ENCODE peak calls at places on chromosomes 13 and 19, in ten cellular contexts. One of them, this sample, is unnamed.

GRCh38 chr19:4676955-4677731 is 7.0 kb upstream of the MYDGF start:
- DNase-seq in tibial artery: no peak
- DNase-seq in ascending aorta: no peak
- DNase-seq in neural crest cell: peak; percentile 36
- DNase-seq in sciatic nerve: no peak
- DNase-seq in stimulated activated CD8-positive, alpha-beta memory T cell treated with anti-CD3 and anti-CD28 coated beads, Interleukin-15, amount 100 ng/mL, for 4 hours: no peak
- DNase-seq in NCI-H187 treated with DMSO at 0.1 percent for 48 hours: peak; percentile 3
- DNase-seq in KBM-7: peak; percentile 41
- DNase-seq in spleen: no peak
- DNase-seq in KG1: no peak
- DNase-seq in this sample: peak; percentile 58

GRCh38 chr19:7907122-7907521 is 3.4 kb downstream of the MAP2K7 start:
- DNase-seq in sciatic nerve: no peak
- DNase-seq in NCI-H187 treated with DMSO at 0.1 percent for 48 hours: no peak
- DNase-seq in spleen: peak; percentile 78
- DNase-seq in tibial artery: no peak
- DNase-seq in KG1: no peak
- DNase-seq in ascending aorta: no peak
- DNase-seq in KBM-7: no peak
- DNase-seq in neural crest cell: no peak
- DNase-seq in stimulated activated CD8-positive, alpha-beta memory T cell treated with anti-CD3 and anti-CD28 coated beads, Interleukin-15, amount 100 ng/mL, for 4 hours: no peak
- DNase-seq in this sample: no peak

GRCh38 chr19:4318460-4318859 is 14.1 kb downstream of the FSD1 start:
- DNase-seq in tibial artery: no peak
- DNase-seq in ascending aorta: no peak
- DNase-seq in stimulated activated CD8-positive, alpha-beta memory T cell treated with anti-CD3 and anti-CD28 coated beads, Interleukin-15, amount 100 ng/mL, for 4 hours: no peak
- DNase-seq in NCI-H187 treated with DMSO at 0.1 percent for 48 hours: no peak
- DNase-seq in neural crest cell: no peak
- DNase-seq in KG1: no peak
- DNase-seq in spleen: no peak
- DNase-seq in sciatic nerve: no peak
- DNase-seq in KBM-7: no peak
- DNase-seq in this sample: no peak

GRCh38 chr13:69243366-69243765 is 864.3 kb upstream of the ATXN8OS start:
- DNase-seq in KG1: no peak
- DNase-seq in sciatic nerve: no peak
- DNase-seq in stimulated activated CD8-positive, alpha-beta memory T cell treated with anti-CD3 and anti-CD28 coated beads, Interleukin-15, amount 100 ng/mL, for 4 hours: no peak
- DNase-seq in neural crest cell: no peak
- DNase-seq in spleen: no peak
- DNase-seq in tibial artery: no peak
- DNase-seq in KBM-7: peak; percentile 29
- DNase-seq in ascending aorta: no peak
- DNase-seq in NCI-H187 treated with DMSO at 0.1 percent for 48 hours: no peak
- DNase-seq in this sample: no peak

GRCh38 chr19:47547175-47547574 is 25.8 kb downstream of the ZNF541 start:
- DNase-seq in NCI-H187 treated with DMSO at 0.1 percent for 48 hours: no peak
- DNase-seq in spleen: peak; percentile 6
- DNase-seq in sciatic nerve: no peak
- DNase-seq in neural crest cell: no peak
- DNase-seq in ascending aorta: no peak
- DNase-seq in tibial artery: no peak
- DNase-seq in KBM-7: no peak
- DNase-seq in stimulated activated CD8-positive, alpha-beta memory T cell treated with anti-CD3 and anti-CD28 coated beads, Interleukin-15, amount 100 ng/mL, for 4 hours: no peak
- DNase-seq in KG1: no peak
- DNase-seq in this sample: no peak

GRCh38 chr13:34611678-34612077 is 330.4 kb upstream of the NBEA start:
- DNase-seq in neural crest cell: no peak
- DNase-seq in sciatic nerve: no peak
- DNase-seq in tibial artery: no peak
- DNase-seq in KG1: no peak
- DNase-seq in KBM-7: no peak
- DNase-seq in NCI-H187 treated with DMSO at 0.1 percent for 48 hours: no peak
- DNase-seq in stimulated activated CD8-positive, alpha-beta memory T cell treated with anti-CD3 and anti-CD28 coated beads, Interleukin-15, amount 100 ng/mL, for 4 hours: no peak
- DNase-seq in ascending aorta: no peak
- DNase-seq in spleen: no peak
- DNase-seq in this sample: no peak

GRCh38 chr13:41244555-41244954 is 18.8 kb downstream of the MTRF1 start:
- DNase-seq in neural crest cell: no peak
- DNase-seq in ascending aorta: no peak
- DNase-seq in tibial artery: no peak
- DNase-seq in KBM-7: no peak
- DNase-seq in NCI-H187 treated with DMSO at 0.1 percent for 48 hours: no peak
- DNase-seq in spleen: no peak
- DNase-seq in sciatic nerve: no peak
- DNase-seq in KG1: no peak
- DNase-seq in stimulated activated CD8-positive, alpha-beta memory T cell treated with anti-CD3 and anti-CD28 coated beads, Interleukin-15, amount 100 ng/mL, for 4 hours: no peak
- DNase-seq in this sample: no peak

GRCh38 chr13:109427148-109427547 is 359.2 kb downstream of the IRS2 start:
- DNase-seq in spleen: no peak
- DNase-seq in neural crest cell: no peak
- DNase-seq in tibial artery: no peak
- DNase-seq in KBM-7: no peak
- DNase-seq in NCI-H187 treated with DMSO at 0.1 percent for 48 hours: no peak
- DNase-seq in stimulated activated CD8-positive, alpha-beta memory T cell treated with anti-CD3 and anti-CD28 coated beads, Interleukin-15, amount 100 ng/mL, for 4 hours: no peak
- DNase-seq in ascending aorta: no peak
- DNase-seq in KG1: no peak
- DNase-seq in sciatic nerve: no peak
- DNase-seq in this sample: no peak

GRCh38 chr19:47729799-47730520 is 15.4 kb upstream of the NOP53 start:
- DNase-seq in KG1: peak; percentile 75
- DNase-seq in KBM-7: peak; percentile 94
- DNase-seq in spleen: peak; percentile 83
- DNase-seq in stimulated activated CD8-positive, alpha-beta memory T cell treated with anti-CD3 and anti-CD28 coated beads, Interleukin-15, amount 100 ng/mL, for 4 hours: no peak
- DNase-seq in sciatic nerve: no peak
- DNase-seq in tibial artery: peak; percentile 69
- DNase-seq in NCI-H187 treated with DMSO at 0.1 percent for 48 hours: no peak
- DNase-seq in ascending aorta: no peak
- DNase-seq in neural crest cell: peak; percentile 36
- DNase-seq in this sample: peak; percentile 93

GRCh38 chr13:48038763-48039162 is 1.2 kb downstream of the NUDT15 start:
- DNase-seq in stimulated activated CD8-positive, alpha-beta memory T cell treated with anti-CD3 and anti-CD28 coated beads, Interleukin-15, amount 100 ng/mL, for 4 hours: no peak
- DNase-seq in spleen: no peak
- DNase-seq in tibial artery: no peak
- DNase-seq in KBM-7: peak; percentile 40
- DNase-seq in neural crest cell: no peak
- DNase-seq in NCI-H187 treated with DMSO at 0.1 percent for 48 hours: no peak
- DNase-seq in sciatic nerve: no peak
- DNase-seq in KG1: no peak
- DNase-seq in ascending aorta: no peak
- DNase-seq in this sample: no peak

GRCh38 chr19:55958356-55958755 is 10.7 kb downstream of the NLRP8 start:
- DNase-seq in stimulated activated CD8-positive, alpha-beta memory T cell treated with anti-CD3 and anti-CD28 coated beads, Interleukin-15, amount 100 ng/mL, for 4 hours: no peak
- DNase-seq in NCI-H187 treated with DMSO at 0.1 percent for 48 hours: no peak
- DNase-seq in KG1: no peak
- DNase-seq in spleen: no peak
- DNase-seq in sciatic nerve: no peak
- DNase-seq in ascending aorta: no peak
- DNase-seq in KBM-7: no peak
- DNase-seq in tibial artery: no peak
- DNase-seq in neural crest cell: no peak
- DNase-seq in this sample: no peak

GRCh38 chr13:41058229-41059070 is 2.9 kb upstream of the WBP4 start:
- DNase-seq in neural crest cell: no peak
- DNase-seq in spleen: no peak
- DNase-seq in KBM-7: no peak
- DNase-seq in ascending aorta: no peak
- DNase-seq in KG1: no peak
- DNase-seq in NCI-H187 treated with DMSO at 0.1 percent for 48 hours: no peak
- DNase-seq in sciatic nerve: no peak
- DNase-seq in stimulated activated CD8-positive, alpha-beta memory T cell treated with anti-CD3 and anti-CD28 coated beads, Interleukin-15, amount 100 ng/mL, for 4 hours: no peak
- DNase-seq in tibial artery: no peak
- DNase-seq in this sample: peak; percentile 35

GRCh38 chr19:19259741-19260140 is 13.4 kb downstream of the TM6SF2 start:
- DNase-seq in spleen: no peak
- DNase-seq in ascending aorta: no peak
- DNase-seq in stimulated activated CD8-positive, alpha-beta memory T cell treated with anti-CD3 and anti-CD28 coated beads, Interleukin-15, amount 100 ng/mL, for 4 hours: no peak
- DNase-seq in NCI-H187 treated with DMSO at 0.1 percent for 48 hours: no peak
- DNase-seq in tibial artery: no peak
- DNase-seq in sciatic nerve: no peak
- DNase-seq in neural crest cell: no peak
- DNase-seq in KG1: no peak
- DNase-seq in KBM-7: peak; percentile 59
- DNase-seq in this sample: no peak

GRCh38 chr19:33349319-33350289 is 23.9 kb upstream of the CEBPG start:
- DNase-seq in neural crest cell: no peak
- DNase-seq in KG1: no peak
- DNase-seq in stimulated activated CD8-positive, alpha-beta memory T cell treated with anti-CD3 and anti-CD28 coated beads, Interleukin-15, amount 100 ng/mL, for 4 hours: no peak
- DNase-seq in ascending aorta: no peak
- DNase-seq in spleen: no peak
- DNase-seq in sciatic nerve: no peak
- DNase-seq in KBM-7: no peak
- DNase-seq in NCI-H187 treated with DMSO at 0.1 percent for 48 hours: no peak
- DNase-seq in tibial artery: no peak
- DNase-seq in this sample: no peak

GRCh38 chr13:98802999-98803666 is 50.7 kb upstream of the SLC15A1 start:
- DNase-seq in sciatic nerve: no peak
- DNase-seq in KBM-7: no peak
- DNase-seq in ascending aorta: no peak
- DNase-seq in stimulated activated CD8-positive, alpha-beta memory T cell treated with anti-CD3 and anti-CD28 coated beads, Interleukin-15, amount 100 ng/mL, for 4 hours: no peak
- DNase-seq in tibial artery: no peak
- DNase-seq in KG1: no peak
- DNase-seq in NCI-H187 treated with DMSO at 0.1 percent for 48 hours: no peak
- DNase-seq in neural crest cell: no peak
- DNase-seq in spleen: no peak
- DNase-seq in this sample: no peak

GRCh38 chr13:93963266-93964131 is 516.0 kb downstream of the DCT start:
- DNase-seq in NCI-H187 treated with DMSO at 0.1 percent for 48 hours: no peak
- DNase-seq in spleen: no peak
- DNase-seq in stimulated activated CD8-positive, alpha-beta memory T cell treated with anti-CD3 and anti-CD28 coated beads, Interleukin-15, amount 100 ng/mL, for 4 hours: no peak
- DNase-seq in KG1: no peak
- DNase-seq in ascending aorta: no peak
- DNase-seq in neural crest cell: no peak
- DNase-seq in sciatic nerve: no peak
- DNase-seq in KBM-7: no peak
- DNase-seq in tibial artery: no peak
- DNase-seq in this sample: no peak

GRCh38 chr13:24511019-24511823 is 1.4 kb downstream of the PARP4 start:
- DNase-seq in sciatic nerve: no peak
- DNase-seq in KBM-7: peak; percentile 77
- DNase-seq in NCI-H187 treated with DMSO at 0.1 percent for 48 hours: no peak
- DNase-seq in spleen: peak; percentile 81
- DNase-seq in tibial artery: no peak
- DNase-seq in stimulated activated CD8-positive, alpha-beta memory T cell treated with anti-CD3 and anti-CD28 coated beads, Interleukin-15, amount 100 ng/mL, for 4 hours: peak; percentile 35
- DNase-seq in KG1: no peak
- DNase-seq in neural crest cell: no peak
- DNase-seq in ascending aorta: no peak
- DNase-seq in this sample: peak; percentile 10